ENCODE peak calls at places on chromosome 16, in four cellular contexts. L is HCT116, B is HepG2, Q is K562. I is an unnamed sample.

GRCh38 chr16:57145046-57145963 is 40.5 kb downstream of the PSME3IP1 start:
- DNase-seq in L (no peak), B (no peak), Q (peak), I (no peak)

GRCh38 chr16:21167360-21167759 is 8.9 kb downstream of the LDAF1 start:
- DNase-seq in L (peak), B (no peak), Q (no peak), I (no peak)

GRCh38 chr16:57956270-57956808 is 14.6 kb downstream of the CNGB1 start:
- DNase-seq in L (no peak), B (no peak), Q (no peak), I (no peak)

GRCh38 chr16:86061771-86062170 is 162.8 kb downstream of the IRF8 start:
- DNase-seq in L (no peak), B (no peak), Q (no peak), I (no peak)

GRCh38 chr16:28324235-28324886 is 32.0 kb downstream of the SBK1 start:
- DNase-seq in L (no peak), B (peak), Q (no peak), I (no peak)

GRCh38 chr16:74874912-74875311 is 100.3 kb upstream of the FA2H start:
- DNase-seq in L (no peak), B (no peak), Q (no peak), I (no peak)

GRCh38 chr16:30698816-30699614 is at the start of gene SRCAP:
- DNase-seq in L (peak), B (peak), Q (peak), I (no peak)

GRCh38 chr16:86872833-86873232 is 294.5 kb downstream of the FOXL1 start:
- DNase-seq in L (no peak), B (no peak), Q (no peak), I (no peak)

GRCh38 chr16:29784901-29785500 is 5.5 kb upstream of the KIF22 start:
- DNase-seq in L (no peak), B (no peak), Q (peak), I (peak)

GRCh38 chr16:66894948-66895696 is 14.8 kb downstream of the PDP2 start:
- DNase-seq in L (peak), B (peak), Q (peak), I (no peak)

GRCh38 chr16:26981266-26981938 is 85.3 kb upstream of the C16orf82 start:
- DNase-seq in L (no peak), B (no peak), Q (no peak), I (no peak)

GRCh38 chr16:19694989-19695388 is 23.0 kb downstream of the KNOP1 start:
- DNase-seq in L (no peak), B (no peak), Q (no peak), I (no peak)

GRCh38 chr16:76035689-76036088 is 241.5 kb upstream of the CNTNAP4 start:
- DNase-seq in L (peak), B (no peak), Q (no peak), I (no peak)

GRCh38 chr16:17345043-17345442 is 125.7 kb downstream of the XYLT1 start:
- DNase-seq in L (no peak), B (no peak), Q (no peak), I (no peak)

GRCh38 chr16:31141489-31142108 is 6.1 kb upstream of the PRSS8 start:
- DNase-seq in L (no peak), B (no peak), Q (peak), I (no peak)

GRCh38 chr16:15607700-15608396 is 35.1 kb downstream of the MARF1 start:
- DNase-seq in L (no peak), B (peak), Q (no peak), I (no peak)

GRCh38 chr16:85553436-85554113 is 59.5 kb upstream of the GSE1 start:
- DNase-seq in L (peak), B (peak), Q (peak), I (no peak)

GRCh38 chr16:49502136-49502881 is 128.7 kb downstream of the C16orf78 start:
- DNase-seq in L (no peak), B (no peak), Q (no peak), I (no peak)

GRCh38 chr16:10552281-10552680 is 28.1 kb downstream of the EMP2 start:
- DNase-seq in L (no peak), B (no peak), Q (no peak), I (no peak)

GRCh38 chr16:75491876-75492275 is 3.4 kb downstream of the CHST6 start:
- DNase-seq in L (no peak), B (no peak), Q (no peak), I (no peak)

GRCh38 chr16:27747946-27748345 is 198.0 kb downstream of the KATNIP start:
- DNase-seq in L (no peak), B (no peak), Q (no peak), I (no peak)

GRCh38 chr16:75078886-75079285 is 37.7 kb downstream of the LDHD start:
- DNase-seq in L (no peak), B (no peak), Q (no peak), I (no peak)

GRCh38 chr16:29775742-29776408 is 2.2 kb upstream of the ZG16 start:
- DNase-seq in L (no peak), B (no peak), Q (peak), I (no peak)

GRCh38 chr16:17125671-17126070 is 345.1 kb downstream of the XYLT1 start:
- DNase-seq in L (no peak), B (no peak), Q (no peak), I (no peak)

GRCh38 chr16:56488035-56488434 is 31.8 kb downstream of the BBS2 start:
- DNase-seq in L (no peak), B (no peak), Q (no peak), I (no peak)

DNA sequence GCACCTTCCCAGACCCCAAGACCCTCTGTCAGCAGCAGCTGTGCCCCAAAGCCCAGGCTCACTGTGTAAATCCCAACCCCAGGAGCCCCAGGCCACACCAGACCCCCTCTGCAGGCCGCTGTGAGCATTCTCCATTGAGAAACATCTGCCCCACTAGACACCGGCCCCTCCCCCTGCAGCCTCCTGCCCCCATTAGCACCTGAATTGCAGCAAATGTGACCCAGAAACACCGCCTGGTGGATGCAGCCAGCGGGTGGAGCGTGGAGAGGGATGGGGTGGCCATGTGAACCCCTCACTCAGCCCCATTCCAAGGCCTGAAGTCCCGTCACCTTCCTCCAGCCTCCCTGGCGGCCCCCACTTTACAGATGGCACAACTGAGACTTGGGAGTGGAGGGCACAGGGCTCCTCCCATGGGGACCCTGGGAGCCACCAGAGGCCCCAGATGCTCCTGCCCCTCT is 2.2 kb downstream of the UBALD1 start:
- DNase-seq in L (no peak), B (no peak), Q (no peak), I (peak)
- TF ChIP-seq CTCF in L (no peak), B (peak), Q (no peak), I (peak)

DNA sequence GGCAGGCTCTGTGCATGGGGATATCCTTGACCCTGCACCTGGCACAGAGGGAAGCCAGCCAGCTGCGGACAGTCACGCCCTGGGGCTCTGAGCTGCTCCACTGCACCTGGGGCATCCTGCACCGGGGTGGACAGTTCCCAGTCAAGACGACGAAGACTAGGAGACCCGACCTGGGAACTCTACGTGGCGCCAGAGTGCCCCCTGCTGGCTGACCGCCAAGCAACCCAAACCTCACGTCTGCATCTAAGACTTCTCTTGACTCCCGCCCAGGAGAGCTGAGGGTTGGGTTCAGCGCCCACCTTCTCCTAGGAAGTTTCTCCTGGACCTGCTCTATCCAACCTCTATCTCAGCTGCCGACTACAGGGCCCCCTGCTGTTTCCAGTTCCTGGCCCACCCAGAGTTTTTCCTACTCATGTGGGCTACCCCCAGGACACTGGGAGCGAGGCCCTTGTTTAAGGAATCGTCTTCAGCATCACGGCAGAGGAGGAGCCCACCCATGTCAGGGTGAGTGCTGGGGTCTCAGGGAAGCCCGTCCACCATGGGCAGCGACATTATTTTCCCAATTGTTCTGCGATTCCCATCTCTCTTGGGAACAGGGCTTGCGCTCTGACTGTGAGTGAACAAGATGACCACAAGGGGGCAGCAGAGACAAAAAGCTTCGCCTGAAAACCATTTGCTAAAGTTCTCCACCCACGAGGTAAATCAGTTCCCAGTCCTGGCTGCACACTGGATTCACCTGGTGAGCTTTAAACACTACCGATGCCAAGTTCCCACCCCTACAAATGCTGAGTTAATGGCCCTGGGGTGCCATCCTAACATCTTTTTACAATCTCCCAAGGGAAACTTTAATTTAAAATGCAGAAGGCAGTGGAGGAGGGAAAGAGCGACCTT is 29.3 kb downstream of the TLE7 start:
- DNase-seq in L (peak), B (peak), Q (peak), I (peak)
- TF ChIP-seq ATF3 in L (no peak), B (no peak), Q (no peak), I (no peak)

DNA sequence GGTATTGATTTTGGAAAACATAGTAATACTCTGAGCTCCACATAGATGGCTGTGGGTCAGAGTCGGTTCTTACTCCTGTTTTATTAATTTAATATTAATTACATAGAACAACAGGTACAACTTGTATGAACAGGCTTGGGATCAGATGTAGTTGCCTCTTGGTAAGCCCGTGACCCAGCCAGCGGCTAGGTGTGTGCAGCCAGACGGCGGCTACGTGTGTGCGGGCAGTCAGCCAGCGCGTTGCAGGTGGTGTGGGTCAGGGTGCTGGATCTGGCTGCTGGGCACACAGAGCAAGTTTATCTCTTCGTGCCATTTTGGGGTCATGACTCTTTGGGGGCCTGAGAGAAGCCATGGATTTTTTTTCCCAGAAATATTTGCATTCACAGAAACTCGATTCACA is 30.3 kb downstream of the DBNDD1 start:
- DNase-seq in L (no peak), B (no peak), Q (no peak), I (no peak)
- TF ChIP-seq FOSL1 in L (no peak), B (no peak), Q (no peak), I (no peak)

DNA sequence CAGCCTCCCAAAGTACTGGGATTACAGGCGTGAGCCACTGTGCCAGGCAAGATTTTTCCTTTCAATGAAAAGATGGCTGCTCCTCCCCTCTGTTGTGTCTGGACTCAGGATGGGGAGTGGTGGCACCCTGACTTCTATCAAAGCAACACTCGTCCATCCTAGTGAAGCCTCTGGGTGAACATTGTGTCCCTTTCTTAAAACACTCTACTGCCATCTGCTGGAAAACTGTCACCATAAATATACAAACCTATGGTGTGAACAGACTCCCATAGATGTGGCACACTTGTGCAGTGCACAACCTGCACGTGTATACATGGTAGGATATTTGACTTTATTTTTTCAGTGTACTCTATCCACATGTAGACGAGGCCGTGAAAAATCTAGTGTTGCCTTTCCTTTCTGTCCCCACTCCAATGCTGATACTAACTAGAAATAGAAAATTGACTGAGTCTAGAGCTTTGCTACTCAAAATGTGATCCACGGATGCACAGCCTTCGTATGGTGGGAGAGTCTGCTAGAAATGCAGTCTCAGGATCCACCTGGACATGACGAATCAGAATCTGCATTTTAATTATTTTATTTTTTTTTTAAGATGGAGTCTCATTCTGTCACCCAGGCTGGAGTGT is 55.9 kb upstream of the PLCG2 start:
- DNase-seq in L (peak), B (peak), Q (peak), I (no peak)
- TF ChIP-seq CTCF in L (peak), B (peak), Q (peak), I (peak)

GRCh38 chr16:59210955-59211541 is 476.9 kb upstream of the GOT2 start:
- DNase-seq in L (no peak), B (peak), Q (no peak), I (peak)
- TF ChIP-seq ATF3 in L (no peak), B (no peak), Q (no peak), I (no peak)

GRCh38 chr16:3175157-3176153 is 12.5 kb upstream of the OR1F1 start:
- DNase-seq in L (peak), B (peak), Q (peak), I (no peak)
- TF ChIP-seq FOSL1 in L (no peak), B (peak), Q (peak), I (no peak)

I was measured in H1.